ENCODE peak calls at places on chromosome X, in five cellular contexts. R is non-pigmented ciliary epithelial cell, Q is left cardiac atrium, E is fibroblast of the aortic adventitia, J is suprapubic skin. M is an unnamed sample.

GRCh38 chrX:20547649-20548051 is 280.9 kb upstream of the RPS6KA3 start:
- DNase-seq in R (peak; percentile 40), Q (no peak), E (peak; percentile 77), J (no peak), M (no peak)

GRCh38 chrX:52420824-52421443 is 52.1 kb downstream of the XAGE2 start:
- DNase-seq in R (no peak), Q (no peak), E (peak; percentile 78), J (no peak), M (no peak)

GRCh38 chrX:69104756-69105434 is 60.4 kb downstream of the PJA1 start:
- DNase-seq in R (no peak), Q (no peak), E (no peak), J (no peak), M (peak; percentile 21)

GRCh38 chrX:8484360-8484759 is 19.7 kb downstream of the VCX3B start:
- DNase-seq in R (no peak), Q (no peak), E (no peak), J (no peak), M (no peak)

GRCh38 chrX:113522814-113523213 is 682.2 kb upstream of the AMOT start:
- DNase-seq in R (no peak), Q (no peak), E (peak; percentile 22), J (no peak), M (no peak)

GRCh38 chrX:148522006-148522405 is 21.6 kb downstream of the AFF2 start:
- DNase-seq in R (no peak), Q (no peak), E (no peak), J (no peak), M (no peak)

GRCh38 chrX:119406739-119407138 is 7.6 kb downstream of the SLC25A43 start:
- DNase-seq in R (no peak), Q (no peak), E (no peak), J (no peak), M (no peak)

GRCh38 chrX:17697191-17697590 is 40.1 kb upstream of the SCML1 start:
- DNase-seq in R (no peak), Q (no peak), E (peak; percentile 9), J (no peak), M (no peak)

GRCh38 chrX:110120025-110120424 is 117.1 kb downstream of the TMEM164 start:
- DNase-seq in R (no peak), Q (no peak), E (no peak), J (no peak), M (no peak)

M was measured in GM23338.